ENCODE peak calls at places on chromosomes 1 and 21, in four cellular contexts. X, Q, A and V are unnamed samples.

GRCh38 chr1:204647114-204647804 is 38.3 kb downstream of the LRRN2 start:
- DNase-seq in X (peak; percentile 43), Q (no peak), A (peak; percentile 85), V (peak; percentile 48)

GRCh38 chr1:30058966-30059365 is 664.4 kb downstream of the MATN1 start:
- DNase-seq in X (peak; percentile 72), Q (no peak), A (peak; percentile 50), V (no peak)

GRCh38 chr1:2155788-2156187 is 38.8 kb downstream of the FAAP20 start:
- DNase-seq in X (no peak), Q (no peak), A (no peak), V (no peak)

GRCh38 chr1:17661546-17662157 is 93.5 kb upstream of the ACTL8 start:
- DNase-seq in X (peak; percentile 44), Q (no peak), A (peak; percentile 62), V (peak; percentile 37)

GRCh38 chr1:114033219-114033706 is 54.0 kb downstream of the OLFML3 start:
- DNase-seq in X (no peak), Q (no peak), A (peak; percentile 24), V (no peak)

GRCh38 chr1:235999259-235999925 is 65.5 kb downstream of the NID1 start:
- DNase-seq in X (peak; percentile 75), Q (peak; percentile 89), A (peak; percentile 89), V (no peak)

GRCh38 chr1:156910309-156910782 is 10.1 kb upstream of the LRRC71 start:
- DNase-seq in X (no peak), Q (peak; percentile 60), A (no peak), V (no peak)

GRCh38 chr1:15866696-15867687 is 19.5 kb downstream of the SPEN start:
- DNase-seq in X (no peak), Q (no peak), A (peak; percentile 68), V (no peak)

GRCh38 chr1:10898921-10899320 is 102.5 kb upstream of the CASZ1 start:
- DNase-seq in X (no peak), Q (no peak), A (no peak), V (no peak)

GRCh38 chr1:151976015-151976343 is 17.7 kb downstream of the S100A10 start:
- DNase-seq in X (no peak), Q (no peak), A (no peak), V (no peak)

GRCh38 chr1:32753532-32754281 is 51.1 kb upstream of the SYNC start:
- DNase-seq in X (no peak), Q (peak; percentile 74), A (peak; percentile 62), V (no peak)

GRCh38 chr1:210726621-210727020 is 397.9 kb downstream of the HHAT start:
- DNase-seq in X (no peak), Q (no peak), A (no peak), V (peak; percentile 47)

GRCh38 chr1:16009030-16009460 is 5.0 kb downstream of the SRARP start:
- DNase-seq in X (peak; percentile 73), Q (peak; percentile 81), A (peak; percentile 83), V (no peak)

GRCh38 chr1:54885863-54886723 is 902 bp downstream of the DHCR24 start:
- DNase-seq in X (no peak), Q (no peak), A (no peak), V (no peak)

GRCh38 chr1:247854899-247855545 is 2.0 kb upstream of the TRIM58 start:
- DNase-seq in X (no peak), Q (no peak), A (no peak), V (no peak)

GRCh38 chr21:46068516-46069079 is 29.3 kb upstream of the COL6A2 start:
- DNase-seq in X (no peak), Q (peak; percentile 43), A (no peak), V (no peak)

GRCh38 chr1:111802110-111802509 is 46.4 kb downstream of the DDX20 start:
- DNase-seq in X (no peak), Q (no peak), A (no peak), V (no peak)

GRCh38 chr21:44552136-44552535 is 831 bp upstream of the KRTAP10-2 start:
- DNase-seq in X (no peak), Q (no peak), A (no peak), V (no peak)

GRCh38 chr1:54255026-54255425 is 55.1 kb downstream of the MRPL37 start:
- DNase-seq in X (peak; percentile 57), Q (no peak), A (no peak), V (no peak)

GRCh38 chr1:154818911-154819310 is 51.2 kb downstream of the KCNN3 start:
- DNase-seq in X (no peak), Q (no peak), A (no peak), V (no peak)

GRCh38 chr1:192702212-192702993 is 66.5 kb downstream of the RGS13 start:
- DNase-seq in X (peak; percentile 4), Q (no peak), A (peak; percentile 68), V (no peak)

GRCh38 chr1:56872597-56872996 is 18.0 kb downstream of the C8A start:
- DNase-seq in X (no peak), Q (no peak), A (peak; percentile 38), V (no peak)

GRCh38 chr1:229381234-229381633 is 38.4 kb upstream of the CCSAP start:
- DNase-seq in X (no peak), Q (no peak), A (no peak), V (no peak)

GRCh38 chr1:58430355-58431335 is 115.9 kb downstream of the OMA1 start:
- DNase-seq in X (no peak), Q (no peak), A (no peak), V (no peak)

GRCh38 chr1:119911775-119912174 is 15.5 kb upstream of the ADAM30 start:
- DNase-seq in X (no peak), Q (no peak), A (no peak), V (no peak)

GRCh38 chr1:151196292-151196800 is 2.0 kb upstream of the PIP5K1A start:
- DNase-seq in X (peak; percentile 84), Q (peak; percentile 63), A (peak; percentile 89), V (no peak)

GRCh38 chr1:19504796-19505693 is 19.7 kb upstream of the CAPZB start:
- DNase-seq in X (peak; percentile 73), Q (no peak), A (peak; percentile 99), V (no peak)

GRCh38 chr1:19511117-19511516 is 25.8 kb upstream of the CAPZB start:
- DNase-seq in X (no peak), Q (no peak), A (no peak), V (no peak)

DNA sequence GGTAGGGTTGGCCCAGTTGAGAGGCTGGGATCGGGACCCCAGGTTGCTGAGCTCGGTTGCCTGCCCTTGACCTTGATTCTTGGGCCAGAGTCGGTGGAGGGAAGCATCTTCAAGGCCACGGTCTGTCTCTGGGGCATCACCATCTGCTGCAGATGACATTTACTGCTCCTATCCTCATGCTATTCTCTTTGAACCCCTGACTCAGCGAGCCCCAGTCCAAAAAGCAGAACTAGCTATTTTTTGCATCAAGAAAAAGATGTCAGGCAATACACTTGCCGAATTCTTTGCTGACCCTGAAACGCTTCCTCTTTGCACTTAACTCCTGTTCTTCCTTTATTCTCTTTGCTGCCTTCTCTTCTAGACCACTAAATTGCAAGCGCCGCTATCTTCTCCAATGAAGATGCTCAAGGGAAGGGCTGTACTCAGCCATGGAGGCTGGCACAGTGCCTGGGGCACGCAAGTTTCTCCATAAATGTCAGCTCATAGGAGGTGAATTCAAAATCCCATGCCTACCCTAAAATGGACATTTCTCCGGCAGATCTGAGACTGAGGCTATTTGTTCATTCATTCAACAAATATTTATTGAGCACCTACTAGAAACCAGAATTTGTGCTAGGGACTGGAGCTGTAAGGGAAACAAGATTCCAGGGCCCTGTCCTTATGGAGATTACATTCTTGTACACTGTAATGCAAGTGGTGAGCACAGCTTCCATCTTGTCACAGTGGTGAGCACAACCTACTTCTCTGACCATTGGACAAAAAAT is 20.5 kb upstream of the CAPZB start:
- DNase-seq in X (no peak), Q (no peak), A (no peak), V (no peak)
- H3K4me3 ChIP-seq in X (no peak overlapping the region), Q (no peak overlapping the region), A (no peak overlapping the region), V (no peak overlapping the region)

GRCh38 chr1:6241107-6241886 is 2.7 kb upstream of the HES3 start:
- DNase-seq in X (no peak), Q (no peak), A (no peak), V (no peak)

GRCh38 chr1:6241887-6242740 is 1.9 kb upstream of the HES3 start:
- DNase-seq in X (no peak), Q (no peak), A (no peak), V (no peak)

GRCh38 chr1:6237093-6237492 is 1.3 kb upstream of the ICMT start:
- DNase-seq in X (no peak), Q (no peak), A (no peak), V (no peak)

GRCh38 chr1:6239213-6239752 is 3.5 kb upstream of the ICMT start:
- DNase-seq in X (no peak), Q (no peak), A (no peak), V (no peak)

GRCh38 chr1:6239950-6240768 is 3.8 kb upstream of the HES3 start:
- DNase-seq in X (no peak), Q (no peak), A (peak; percentile 48), V (no peak)
- H3K27ac ChIP-seq in X (no peak overlapping the region), Q (no peak overlapping the region), A (no peak overlapping the region), V (no peak overlapping the region)

GRCh38 chr21:31536138-31536537 is 123.4 kb upstream of the SOD1 start:
- DNase-seq in X (no peak), Q (no peak), A (no peak), V (no peak)

GRCh38 chr21:31538821-31539220 is 120.7 kb upstream of the SOD1 start:
- DNase-seq in X (no peak), Q (no peak), A (no peak), V (no peak)

GRCh38 chr21:31543191-31543590 is 116.3 kb upstream of the SOD1 start:
- DNase-seq in X (peak; percentile 85), Q (no peak), A (peak; percentile 66), V (no peak)

DNA sequence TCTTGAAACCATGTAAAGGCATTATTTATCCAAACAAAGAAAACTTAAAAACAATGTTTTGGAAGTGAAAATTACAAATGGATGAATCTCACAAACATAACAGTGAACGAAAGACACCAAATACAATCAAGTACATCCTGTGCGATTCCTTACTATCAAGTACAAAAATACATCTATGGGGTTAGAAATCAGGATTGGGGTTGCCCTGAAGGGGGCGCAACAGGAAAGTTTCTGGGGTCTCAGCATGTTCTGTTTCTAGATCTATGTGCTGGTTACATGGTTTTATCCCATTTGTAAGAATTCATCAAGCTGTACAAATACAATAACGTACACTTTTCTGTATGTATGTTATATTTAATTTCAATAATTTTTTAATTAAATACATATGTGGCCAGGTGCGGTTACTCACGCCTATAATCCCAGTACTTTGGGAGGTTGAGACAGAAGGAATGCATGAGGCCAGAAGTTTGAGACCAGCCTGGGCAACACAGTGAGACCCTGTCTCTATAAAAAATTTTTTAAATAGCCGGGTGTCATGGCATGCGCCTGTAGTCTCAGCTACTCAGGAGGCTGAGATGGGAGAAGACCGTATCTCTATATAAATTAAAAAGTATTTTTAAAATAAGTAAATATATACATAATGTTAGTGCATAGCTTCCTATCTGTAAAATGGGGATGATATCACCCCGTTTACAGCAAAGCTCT is 121.5 kb upstream of the SOD1 start:
- DNase-seq in X (no peak), Q (no peak), A (no peak), V (no peak)
- H3K9me3 ChIP-seq in X (no peaks in the 10 kb centered on the region), Q (no peaks in the 10 kb centered on the region), A (no peaks in the 10 kb centered on the region), V (no peaks in the 10 kb centered on the region)

DNA sequence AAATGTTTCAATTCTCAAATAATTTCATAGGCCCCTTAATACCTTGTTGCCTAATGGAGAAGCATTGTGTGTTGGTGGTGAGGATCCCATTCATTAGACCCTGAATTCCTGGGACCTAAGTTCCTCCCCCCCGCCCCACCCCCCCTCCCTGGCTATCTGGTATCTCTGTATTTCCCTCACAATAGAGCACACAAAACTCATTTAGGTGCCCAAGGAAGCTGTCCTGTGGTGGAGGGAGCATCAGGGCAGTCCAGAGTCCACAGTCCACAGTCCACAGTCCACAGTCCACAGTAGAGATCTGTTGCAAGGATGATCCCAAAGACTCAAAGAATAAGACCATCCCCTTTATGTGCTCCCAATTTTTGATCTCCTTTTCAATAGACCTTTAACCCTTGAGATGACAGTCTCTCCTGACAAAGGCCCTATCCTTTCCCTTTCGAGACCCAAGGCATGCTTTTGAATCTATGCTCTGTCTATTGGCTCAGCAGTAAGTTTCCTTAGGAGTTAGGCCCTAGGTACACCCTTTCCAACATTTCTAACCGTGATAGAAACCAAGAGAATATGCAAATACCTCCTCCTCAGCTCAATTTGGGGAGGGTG is 123.9 kb downstream of the ZBTB18 start:
- DNase-seq in X (no peak), Q (no peak), A (no peak), V (no peak)
- H3K4me3 ChIP-seq in X (no peak overlapping the region), Q (no peak overlapping the region), A (no peak overlapping the region), V (no peak overlapping the region)